ENCODE peak calls at places on chromosomes 4 and X, in five cellular contexts. G is IMR-90, R is H9, X is fibroblast of lung, A is GM23248. T is an unnamed sample.

GRCh38 chr4:127782025-127782274 is 172 bp upstream of the HSPA4L start:
- DNase-seq in X (peak; percentile 78), G (peak; percentile 81), A (peak; percentile 95), R (peak; percentile 92), T (peak; percentile 95)

GRCh38 chrX:106932960-106933537 is 12.8 kb downstream of the CLDN2 start:
- DNase-seq in R (no peak), G (peak; percentile 35), A (peak; percentile 21), X (no peak), T (no peak)

GRCh38 chr4:180542445-180543100 is 1700.6 kb upstream of the TENM3 start:
- DNase-seq in G (peak; percentile 75), A (no peak), R (no peak), X (peak; percentile 98), T (peak; percentile 79)

GRCh38 chr4:113513376-113513775 is 248.2 kb downstream of the CAMK2D start:
- DNase-seq in A (no peak), R (no peak), X (no peak), G (no peak), T (no peak)

GRCh38 chr4:16418814-16419213 is 192.5 kb upstream of the TAPT1 start:
- DNase-seq in G (peak; percentile 62), X (peak; percentile 93), R (no peak), A (peak; percentile 31), T (peak; percentile 7)

GRCh38 chrX:57453901-57454300 is 137.9 kb upstream of the ZXDB start:
- DNase-seq in G (peak; percentile 4), R (peak; percentile 32), A (peak; percentile 48), X (no peak), T (peak; percentile 15)

GRCh38 chr4:26273308-26273980 is 47.4 kb upstream of the RBPJ start:
- DNase-seq in A (no peak), X (no peak), R (peak; percentile 59), G (no peak), T (no peak)

GRCh38 chrX:48467331-48467761 is 2.7 kb downstream of the SLC38A5 start:
- DNase-seq in X (no peak), R (no peak), A (peak; percentile 20), G (no peak), T (no peak)

GRCh38 chr4:48290146-48290772 is 20.6 kb upstream of the TEC start:
- DNase-seq in R (no peak), A (peak; percentile 52), X (no peak), G (no peak), T (no peak)

GRCh38 chr4:64784125-64784524 is 374.9 kb upstream of the TECRL start:
- DNase-seq in G (no peak), X (peak; percentile 97), A (peak; percentile 68), R (no peak), T (peak; percentile 76)

GRCh38 chr4:100590308-100590707 is 72.5 kb upstream of the EMCN start:
- DNase-seq in R (no peak), X (peak; percentile 2), G (no peak), A (peak; percentile 43), T (peak; percentile 7)

GRCh38 chrX:34218063-34218462 is 85.9 kb upstream of the FAM47A start:
- DNase-seq in A (no peak), G (no peak), R (no peak), X (no peak), T (no peak)

GRCh38 chr4:6386091-6386490 is 86.3 kb downstream of the PPP2R2C start:
- DNase-seq in A (no peak), R (no peak), G (no peak), X (no peak), T (no peak)

GRCh38 chr4:132955146-132955545 is 193.9 kb upstream of the PCDH10 start:
- DNase-seq in X (no peak), G (no peak), R (no peak), A (no peak), T (no peak)

GRCh38 chr4:113673450-113673849 is 88.1 kb downstream of the CAMK2D start:
- DNase-seq in A (peak; percentile 52), X (peak; percentile 33), G (peak; percentile 54), R (peak; percentile 47), T (peak; percentile 27)

GRCh38 chrX:14697453-14697852 is 168.1 kb downstream of the GLRA2 start:
- DNase-seq in G (no peak), R (peak; percentile 47), X (no peak), A (peak; percentile 26), T (peak; percentile 8)

GRCh38 chrX:104098151-104098808 is 14.0 kb upstream of the ZCCHC18 start:
- DNase-seq in G (peak; percentile 77), R (no peak), X (peak; percentile 80), A (peak; percentile 62), T (peak; percentile 82)

GRCh38 chrX:49061490-49061889 is 2.7 kb downstream of the CCDC120 start:
- DNase-seq in X (no peak), R (no peak), A (no peak), G (no peak), T (no peak)

GRCh38 chr4:8835521-8836365 is 35.9 kb downstream of the HMX1 start:
- DNase-seq in R (peak; percentile 23), G (no peak), A (no peak), X (no peak), T (no peak)

GRCh38 chr4:182143086-182143821 is 99.9 kb upstream of the TENM3 start:
- DNase-seq in G (peak; percentile 29), X (peak; percentile 65), R (no peak), A (peak; percentile 22), T (peak; percentile 51)

GRCh38 chrX:142184756-142185602 is 20.1 kb downstream of the MAGEC2 start:
- DNase-seq in A (no peak), X (no peak), G (no peak), R (no peak), T (no peak)

GRCh38 chr4:6855692-6856297 is 53.8 kb upstream of the TBC1D14 start:
- DNase-seq in A (peak; percentile 73), X (peak; percentile 77), R (no peak), G (peak; percentile 93), T (peak; percentile 90)

GRCh38 chrX:41457618-41458192 is 10.6 kb downstream of the NYX start:
- DNase-seq in A (peak; percentile 5), X (no peak), G (no peak), R (no peak), T (no peak)

GRCh38 chr4:146472404-146472803 is 49.3 kb downstream of the SLC10A7 start:
- DNase-seq in G (no peak), X (no peak), A (no peak), R (peak; percentile 75), T (no peak)

GRCh38 chr4:158255727-158256324 is 45.5 kb downstream of the TMEM144 start:
- DNase-seq in A (peak; percentile 77), X (peak; percentile 46), R (no peak), G (peak; percentile 70), T (peak; percentile 81)

GRCh38 chr4:136784326-136784725 is 748.0 kb downstream of the PCDH18 start:
- DNase-seq in X (peak; percentile 9), A (no peak), G (peak; percentile 10), R (no peak), T (peak; percentile 39)

DNA sequence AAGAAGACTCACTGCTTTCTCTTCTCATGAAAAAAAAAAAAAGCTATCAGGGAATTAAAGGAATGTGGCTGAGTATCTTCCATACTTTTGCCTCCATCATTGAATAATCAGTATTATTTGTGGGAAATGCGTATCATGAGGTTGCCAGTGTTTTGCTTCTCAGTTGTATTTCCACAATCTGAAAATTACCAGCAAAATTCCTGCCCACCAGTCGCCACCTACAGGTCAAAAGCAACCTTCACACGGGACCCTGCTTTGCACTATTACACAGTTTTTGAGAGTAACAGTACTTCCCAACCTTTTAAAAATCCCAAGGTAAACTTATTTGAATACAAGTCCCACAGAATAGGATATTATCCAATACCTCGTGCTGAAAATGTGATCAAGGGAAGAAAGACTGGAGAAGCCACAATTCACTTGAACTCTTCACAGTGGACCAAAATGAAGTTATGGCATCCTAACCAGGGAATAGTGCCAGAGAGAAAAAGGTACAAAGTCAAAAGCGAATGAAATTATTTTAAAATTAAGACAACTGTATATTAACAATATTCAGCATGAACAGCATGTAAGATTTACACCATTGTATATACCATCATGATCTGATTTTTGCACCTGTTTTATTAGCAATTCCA is 30.4 kb downstream of the PGRMC1 start:
- DNase-seq in G (peak; percentile 12), A (peak; percentile 49), R (no peak), X (no peak), T (peak; percentile 59)
- H3K9ac ChIP-seq in G (no peak overlapping the region), A (no peak overlapping the region), R (no peak overlapping the region), X (no peak overlapping the region), T (no peak overlapping the region)

DNA sequence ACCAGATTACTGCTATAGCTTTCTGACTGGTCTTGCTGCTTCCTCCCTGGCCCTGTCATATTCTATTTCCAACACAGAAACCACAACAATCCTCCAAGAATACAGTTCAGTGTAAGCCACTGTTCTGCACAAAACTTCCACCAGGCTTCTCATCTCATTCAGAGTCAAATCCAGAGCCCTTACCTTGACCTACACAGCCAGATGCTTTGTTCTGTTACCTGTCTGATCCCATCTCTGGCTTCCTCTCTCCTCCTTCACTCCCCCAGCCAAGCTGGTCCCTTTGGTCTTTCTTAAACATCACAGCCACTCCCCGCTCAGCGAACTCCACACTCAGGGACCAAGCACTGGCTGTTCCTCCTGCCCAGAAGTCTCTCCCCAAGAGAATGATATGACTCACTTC is 84.8 kb upstream of the BMP2K start:
- DNase-seq in R (no peak), A (peak; percentile 18), G (no peak), X (no peak), T (peak; percentile 18)
- H3K4me1 ChIP-seq in R (peaks cover 3% of the 10 kb centered on the region), A (peaks cover 35% of the 10 kb centered on the region), G (peaks cover 2% of the 10 kb centered on the region), X (peaks cover 2% of the 10 kb centered on the region), T (peaks cover 31% of the 10 kb centered on the region)

DNA sequence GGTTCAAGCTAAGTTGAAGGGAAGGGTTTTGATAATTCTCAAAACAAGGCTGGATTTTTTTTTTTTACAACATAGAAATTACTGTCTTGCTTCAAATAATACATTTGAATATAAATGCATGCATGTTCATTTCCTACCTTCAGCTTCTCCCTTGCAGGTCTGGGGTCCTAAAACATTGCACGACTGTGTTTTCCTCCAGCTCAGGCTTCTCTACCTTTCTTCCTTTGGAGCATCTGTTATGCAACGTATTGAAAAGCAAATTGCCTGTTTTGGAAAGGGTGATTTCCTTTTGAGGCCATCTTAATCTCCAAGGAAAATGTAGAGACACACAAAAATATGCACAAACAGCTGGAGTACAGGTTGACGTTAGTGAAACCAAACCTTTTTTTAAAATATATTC is 115.6 kb upstream of the TLL1 start:
- DNase-seq in A (no peak), X (no peak), R (no peak), G (no peak), T (no peak)
- H3K9ac ChIP-seq in A (no peak overlapping the region), X (no peak overlapping the region), R (no peak overlapping the region), G (no peak overlapping the region), T (no peak overlapping the region)

GRCh38 chr4:2863649-2864048 is 20.0 kb downstream of the ADD1 start:
- DNase-seq in X (no peak), A (no peak), R (no peak), G (no peak), T (no peak)

GRCh38 chr4:2867758-2868491 is 24.3 kb downstream of the ADD1 start:
- DNase-seq in G (peak; percentile 47), X (peak; percentile 34), R (peak; percentile 33), A (peak; percentile 54), T (peak; percentile 54)

GRCh38 chr4:2866160-2866861 is 22.7 kb downstream of the ADD1 start:
- DNase-seq in R (no peak), G (no peak), A (no peak), X (no peak), T (no peak)

GRCh38 chr4:2866891-2867290 is 23.2 kb downstream of the ADD1 start:
- DNase-seq in X (peak; percentile 60), A (peak; percentile 28), R (no peak), G (peak; percentile 39), T (no peak)

DNA sequence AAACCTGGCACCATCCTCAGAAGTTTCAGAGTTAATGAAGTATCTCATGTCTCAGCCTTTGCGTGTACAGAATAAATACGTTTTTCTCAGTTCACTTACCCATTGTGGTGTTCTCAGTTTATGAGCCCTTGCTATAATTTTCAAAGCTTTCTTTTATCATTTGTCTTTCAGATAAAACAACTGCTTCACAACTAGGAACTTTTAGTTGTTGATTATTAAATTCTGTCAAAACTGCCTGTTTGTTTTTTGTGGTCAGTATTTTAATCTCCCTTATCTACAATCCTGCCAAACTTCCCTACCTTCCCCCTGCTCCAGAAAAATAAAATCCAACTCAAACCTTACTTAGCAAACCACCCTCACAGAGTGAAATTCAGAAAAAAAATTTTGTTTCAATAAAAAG is 21.7 kb downstream of the ADD1 start:
- DNase-seq in X (peak; percentile 17), G (no peak), R (no peak), A (no peak), T (no peak)
- H3K4me1 ChIP-seq in X (peaks cover 24% of the 10 kb centered on the region), G (peaks cover 43% of the 10 kb centered on the region), R (peaks cover 19% of the 10 kb centered on the region), A (peaks cover 52% of the 10 kb centered on the region), T (peaks cover 85% of the 10 kb centered on the region)